ENCODE peak calls at places on chromosomes 13 and 19, in eight cellular contexts. L is activated CD8-positive, alpha-beta T cell treated with anti-CD3 and anti-CD28 coated beads, Interleukin-2, amount 10 ng/mL, durations not matched to agents 7 days and 5 days; M is mucosa of descending colon; E is DMS 273 treated with DMSO at 0.1 percent for 48 hours; N is RPMI8226; J is ACHN; Y is epithelial cell of esophagus; H is mesendoderm. I is an unnamed sample.

GRCh38 chr13:103188688-103189326 is 122.6 kb upstream of the SLC10A2 start:
- DNase-seq in L (no peak), M (no peak), E (no peak), N (peak; percentile 7), J (peak; percentile 35), Y (peak; percentile 47), H (peak; percentile 21), I (no peak)

GRCh38 chr19:1026189-1027019 is at the start of gene CNN2:
- DNase-seq in L (peak; percentile 74), M (peak; percentile 89), E (no peak), N (peak; percentile 81), J (peak; percentile 75), Y (peak; percentile 81), H (peak; percentile 89), I (peak; percentile 87)

GRCh38 chr19:49447485-49448431 is 3.9 kb downstream of the PIH1D1 start:
- DNase-seq in L (no peak), M (no peak), E (no peak), N (no peak), J (peak; percentile 22), Y (peak; percentile 24), H (peak; percentile 68), I (no peak)

GRCh38 chr13:21685485-21686064 is 14.7 kb downstream of the FGF9 start:
- DNase-seq in L (no peak), M (no peak), E (no peak), N (no peak), J (no peak), Y (no peak), H (no peak), I (no peak)

GRCh38 chr13:51838235-51838846 is 6.6 kb downstream of the TMEM272 start:
- DNase-seq in L (peak; percentile 12), M (no peak), E (no peak), N (no peak), J (no peak), Y (no peak), H (no peak), I (no peak)

GRCh38 chr19:33456845-33457220 is 64.8 kb downstream of the PEPD start:
- DNase-seq in L (no peak), M (no peak), E (no peak), N (no peak), J (no peak), Y (no peak), H (no peak), I (no peak)

GRCh38 chr13:38707433-38707832 is 20.6 kb downstream of the FREM2 start:
- DNase-seq in L (no peak), M (no peak), E (no peak), N (no peak), J (no peak), Y (no peak), H (no peak), I (no peak)

GRCh38 chr19:50252111-50252886 is 48.9 kb downstream of the MYH14 start:
- DNase-seq in L (no peak), M (peak; percentile 42), E (no peak), N (peak; percentile 38), J (peak; percentile 3), Y (no peak), H (peak; percentile 65), I (peak; percentile 26)

GRCh38 chr13:74586839-74587238 is 452.6 kb upstream of the KLF12 start:
- DNase-seq in L (no peak), M (no peak), E (no peak), N (no peak), J (no peak), Y (peak; percentile 14), H (no peak), I (no peak)

GRCh38 chr19:23415561-23416191 is 20.4 kb upstream of the ZNF91 start:
- DNase-seq in L (peak; percentile 29), M (peak; percentile 88), E (no peak), N (peak; percentile 81), J (no peak), Y (peak; percentile 50), H (peak; percentile 97), I (peak; percentile 86)

GRCh38 chr13:67224148-67224846 is 5.8 kb downstream of the PCDH9 start:
- DNase-seq in L (peak; percentile 48), M (peak; percentile 62), E (peak; percentile 66), N (peak; percentile 72), J (peak; percentile 71), Y (peak; percentile 82), H (peak; percentile 77), I (peak; percentile 64)

GRCh38 chr13:79427265-79427664 is 21.2 kb upstream of the RBM26 start:
- DNase-seq in L (no peak), M (no peak), E (no peak), N (no peak), J (no peak), Y (no peak), H (no peak), I (no peak)

GRCh38 chr13:26914624-26915023 is 154.0 kb upstream of the GPR12 start:
- DNase-seq in L (peak; percentile 32), M (no peak), E (peak; percentile 6), N (peak; percentile 36), J (no peak), Y (peak; percentile 82), H (no peak), I (no peak)

GRCh38 chr19:40190891-40191835 is at the start of gene MAP3K10:
- DNase-seq in L (peak; percentile 83), M (peak; percentile 79), E (peak; percentile 34), N (peak; percentile 76), J (peak; percentile 70), Y (peak; percentile 61), H (peak; percentile 54), I (peak; percentile 78)

GRCh38 chr13:110273254-110273653 is 33.7 kb downstream of the COL4A1 start:
- DNase-seq in L (no peak), M (no peak), E (no peak), N (no peak), J (no peak), Y (no peak), H (no peak), I (no peak)

GRCh38 chr13:40381935-40382764 is 284.3 kb downstream of the FOXO1 start:
- DNase-seq in L (no peak), M (no peak), E (no peak), N (no peak), J (no peak), Y (no peak), H (no peak), I (no peak)

GRCh38 chr19:10552596-10553053 is 8.9 kb downstream of the ATG4D start:
- DNase-seq in L (peak; percentile 45), M (no peak), E (peak; percentile 17), N (no peak), J (no peak), Y (no peak), H (peak; percentile 79), I (no peak)

GRCh38 chr19:5060591-5061339 is 91.9 kb downstream of the KDM4B start:
- DNase-seq in L (no peak), M (no peak), E (no peak), N (no peak), J (no peak), Y (no peak), H (no peak), I (no peak)

GRCh38 chr19:55641376-55642152 is 762 bp downstream of the ZNF580 start:
- DNase-seq in L (peak; percentile 51), M (peak; percentile 41), E (no peak), N (peak; percentile 51), J (no peak), Y (peak; percentile 26), H (peak; percentile 48), I (no peak)

GRCh38 chr13:66691149-66691548 is 539.0 kb downstream of the PCDH9 start:
- DNase-seq in L (no peak), M (no peak), E (no peak), N (no peak), J (no peak), Y (no peak), H (no peak), I (no peak)

GRCh38 chr19:3163943-3164342 is 14.6 kb upstream of the S1PR4 start:
- DNase-seq in L (no peak), M (no peak), E (no peak), N (no peak), J (no peak), Y (no peak), H (no peak), I (no peak)

GRCh38 chr13:74040200-74040599 is 94.0 kb downstream of the KLF12 start:
- DNase-seq in L (no peak), M (peak; percentile 75), E (peak; percentile 5), N (no peak), J (peak; percentile 68), Y (peak; percentile 45), H (peak; percentile 93), I (peak; percentile 41)

GRCh38 chr19:41323430-41324125 is 13.6 kb downstream of the CCDC97 start:
- DNase-seq in L (no peak), M (no peak), E (peak; percentile 84), N (no peak), J (peak; percentile 79), Y (peak; percentile 70), H (peak; percentile 90), I (peak; percentile 51)

GRCh38 chr19:47155141-47155540 is 24.5 kb downstream of the SAE1 start:
- DNase-seq in L (no peak), M (peak; percentile 36), E (no peak), N (no peak), J (no peak), Y (no peak), H (no peak), I (peak; percentile 17)

GRCh38 chr13:37656247-37656940 is 57.8 kb upstream of the POSTN start:
- DNase-seq in L (no peak), M (no peak), E (no peak), N (no peak), J (peak; percentile 41), Y (peak; percentile 97), H (peak; percentile 68), I (no peak)

GRCh38 chr13:33722216-33722900 is 95.6 kb upstream of the RFC3 start:
- DNase-seq in L (no peak), M (no peak), E (no peak), N (no peak), J (no peak), Y (no peak), H (no peak), I (no peak)

GRCh38 chr19:572140-572890 is at the start of gene BSG:
- DNase-seq in L (peak; percentile 99), M (peak; percentile 99), E (peak; percentile 93), N (peak; percentile 99), J (peak; percentile 96), Y (peak; percentile 99), H (peak; percentile 99), I (peak; percentile 99)

GRCh38 chr19:32130241-32130753 is 215.1 kb upstream of the ZNF507 start:
- DNase-seq in L (no peak), M (no peak), E (no peak), N (no peak), J (no peak), Y (no peak), H (no peak), I (no peak)

GRCh38 chr13:20891034-20891433 is 11.5 kb downstream of the XPO4 start:
- DNase-seq in L (no peak), M (no peak), E (no peak), N (no peak), J (no peak), Y (no peak), H (no peak), I (no peak)

GRCh38 chr19:16944626-16945363 is 56.0 kb downstream of the F2RL3 start:
- DNase-seq in L (no peak), M (no peak), E (no peak), N (no peak), J (no peak), Y (no peak), H (peak; percentile 21), I (no peak)

GRCh38 chr13:93216122-93216521 is 10.5 kb upstream of the GPC6 start:
- DNase-seq in L (no peak), M (no peak), E (no peak), N (no peak), J (no peak), Y (no peak), H (peak; percentile 99), I (no peak)

GRCh38 chr13:99792079-99792921 is 179.3 kb downstream of the ZIC5 start:
- DNase-seq in L (no peak), M (no peak), E (no peak), N (no peak), J (no peak), Y (no peak), H (no peak), I (no peak)

GRCh38 chr19:50843205-50843604 is 9.8 kb upstream of the KLK15 start:
- DNase-seq in L (no peak), M (no peak), E (no peak), N (no peak), J (no peak), Y (no peak), H (no peak), I (no peak)

GRCh38 chr13:25170554-25171107 is 1.5 kb downstream of the AMER2 start:
- DNase-seq in L (no peak), M (no peak), E (no peak), N (no peak), J (no peak), Y (peak; percentile 22), H (peak; percentile 46), I (no peak)